ENCODE peak calls at places on chromosomes 7 and 10, in six cellular contexts. One of them, this sample, is unnamed.

GRCh38 chr7:699260-700170 is 27.0 kb upstream of the DNAAF5 start:
- DNase-seq in endothelial cell of umbilical vein: peak
- DNase-seq in SK-N-SH: no peak
- DNase-seq in GM12878: no peak
- DNase-seq in H1: no peak
- DNase-seq in HCT116: no peak
- DNase-seq in this sample: no peak

GRCh38 chr10:95837783-95838182 is 70.0 kb upstream of the CC2D2B start:
- DNase-seq in H1: no peak
- DNase-seq in HCT116: no peak
- DNase-seq in SK-N-SH: no peak
- DNase-seq in GM12878: peak
- DNase-seq in endothelial cell of umbilical vein: no peak
- DNase-seq in this sample: no peak

GRCh38 chr7:34130558-34131285 is 225.4 kb downstream of the BMPER start:
- DNase-seq in H1: no peak
- DNase-seq in endothelial cell of umbilical vein: no peak
- DNase-seq in GM12878: no peak
- DNase-seq in HCT116: no peak
- DNase-seq in SK-N-SH: no peak
- DNase-seq in this sample: no peak

GRCh38 chr7:34357068-34357467 is 300.9 kb upstream of the NPSR1 start:
- DNase-seq in GM12878: no peak
- DNase-seq in HCT116: no peak
- DNase-seq in endothelial cell of umbilical vein: no peak
- DNase-seq in H1: no peak
- DNase-seq in SK-N-SH: no peak
- DNase-seq in this sample: no peak

GRCh38 chr10:84665883-84666463 is 337.6 kb downstream of the CCSER2 start:
- DNase-seq in H1: peak
- DNase-seq in SK-N-SH: no peak
- DNase-seq in HCT116: peak
- DNase-seq in endothelial cell of umbilical vein: no peak
- DNase-seq in GM12878: no peak
- DNase-seq in this sample: no peak

GRCh38 chr10:118311505-118311904 is 30.6 kb downstream of the FAM204A start:
- DNase-seq in endothelial cell of umbilical vein: no peak
- DNase-seq in HCT116: no peak
- DNase-seq in SK-N-SH: peak
- DNase-seq in GM12878: no peak
- DNase-seq in H1: no peak
- DNase-seq in this sample: no peak

GRCh38 chr7:139407555-139407954 is 47.9 kb downstream of the LUC7L2 start:
- DNase-seq in GM12878: no peak
- DNase-seq in endothelial cell of umbilical vein: no peak
- DNase-seq in H1: no peak
- DNase-seq in HCT116: no peak
- DNase-seq in SK-N-SH: no peak
- DNase-seq in this sample: no peak

GRCh38 chr7:151796871-151797270 is 80.0 kb downstream of the PRKAG2 start:
- DNase-seq in H1: no peak
- DNase-seq in endothelial cell of umbilical vein: no peak
- DNase-seq in HCT116: no peak
- DNase-seq in SK-N-SH: no peak
- DNase-seq in GM12878: no peak
- DNase-seq in this sample: no peak

GRCh38 chr10:91006752-91007346 is 86.0 kb upstream of the ANKRD1 start:
- DNase-seq in H1: no peak
- DNase-seq in HCT116: no peak
- DNase-seq in GM12878: peak
- DNase-seq in endothelial cell of umbilical vein: no peak
- DNase-seq in SK-N-SH: no peak
- DNase-seq in this sample: no peak

GRCh38 chr10:116526219-116526618 is 19.5 kb upstream of the PNLIP start:
- DNase-seq in H1: no peak
- DNase-seq in SK-N-SH: no peak
- DNase-seq in endothelial cell of umbilical vein: no peak
- DNase-seq in GM12878: no peak
- DNase-seq in HCT116: no peak
- DNase-seq in this sample: no peak

GRCh38 chr7:131231381-131232220 is 96.1 kb upstream of the MKLN1 start:
- DNase-seq in endothelial cell of umbilical vein: no peak
- DNase-seq in SK-N-SH: no peak
- DNase-seq in GM12878: peak
- DNase-seq in HCT116: no peak
- DNase-seq in H1: no peak
- DNase-seq in this sample: peak

GRCh38 chr7:159306012-159306411 is 161.3 kb upstream of the VIPR2 start:
- DNase-seq in SK-N-SH: no peak
- DNase-seq in GM12878: no peak
- DNase-seq in H1: no peak
- DNase-seq in HCT116: no peak
- DNase-seq in endothelial cell of umbilical vein: no peak
- DNase-seq in this sample: no peak

GRCh38 chr7:1015631-1016121 is 28.7 kb upstream of the GPR146 start:
- DNase-seq in GM12878: no peak
- DNase-seq in H1: no peak
- DNase-seq in endothelial cell of umbilical vein: no peak
- DNase-seq in HCT116: no peak
- DNase-seq in SK-N-SH: no peak
- DNase-seq in this sample: no peak

GRCh38 chr7:121369462-121369861 is 26.6 kb downstream of the FAM3C start:
- DNase-seq in GM12878: peak
- DNase-seq in endothelial cell of umbilical vein: peak
- DNase-seq in H1: no peak
- DNase-seq in HCT116: no peak
- DNase-seq in SK-N-SH: no peak
- DNase-seq in this sample: no peak

GRCh38 chr10:120480065-120480600 is 23.1 kb downstream of the PLPP4 start:
- DNase-seq in SK-N-SH: peak
- DNase-seq in endothelial cell of umbilical vein: no peak
- DNase-seq in H1: no peak
- DNase-seq in GM12878: no peak
- DNase-seq in HCT116: no peak
- DNase-seq in this sample: no peak

GRCh38 chr10:95506056-95506737 is 55.0 kb downstream of the SORBS1 start:
- DNase-seq in HCT116: no peak
- DNase-seq in SK-N-SH: no peak
- DNase-seq in GM12878: no peak
- DNase-seq in endothelial cell of umbilical vein: peak
- DNase-seq in H1: no peak
- DNase-seq in this sample: no peak

GRCh38 chr10:21926949-21927348 is 76.6 kb downstream of the DNAJC1 start:
- DNase-seq in endothelial cell of umbilical vein: peak
- DNase-seq in GM12878: no peak
- DNase-seq in H1: no peak
- DNase-seq in SK-N-SH: no peak
- DNase-seq in HCT116: no peak
- DNase-seq in this sample: peak

GRCh38 chr7:50795831-50796230 is 13.1 kb upstream of the GRB10 start:
- DNase-seq in endothelial cell of umbilical vein: no peak
- DNase-seq in H1: no peak
- DNase-seq in SK-N-SH: no peak
- DNase-seq in GM12878: no peak
- DNase-seq in HCT116: no peak
- DNase-seq in this sample: no peak

GRCh38 chr7:120733143-120733542 is 124.8 kb downstream of the TSPAN12 start:
- DNase-seq in HCT116: peak
- DNase-seq in GM12878: no peak
- DNase-seq in SK-N-SH: no peak
- DNase-seq in endothelial cell of umbilical vein: peak
- DNase-seq in H1: no peak
- DNase-seq in this sample: no peak

GRCh38 chr7:23334482-23335056 is 35.4 kb downstream of the MALSU1 start:
- DNase-seq in GM12878: no peak
- DNase-seq in HCT116: peak
- DNase-seq in endothelial cell of umbilical vein: peak
- DNase-seq in SK-N-SH: no peak
- DNase-seq in H1: no peak
- DNase-seq in this sample: no peak

GRCh38 chr10:116274141-116274861 is 1.3 kb upstream of the GFRA1 start:
- DNase-seq in SK-N-SH: peak
- DNase-seq in H1: no peak
- DNase-seq in endothelial cell of umbilical vein: no peak
- DNase-seq in HCT116: no peak
- DNase-seq in GM12878: no peak
- DNase-seq in this sample: no peak

GRCh38 chr7:105133986-105134655 is 120.1 kb downstream of the KMT2E start:
- DNase-seq in GM12878: no peak
- DNase-seq in endothelial cell of umbilical vein: peak
- DNase-seq in SK-N-SH: no peak
- DNase-seq in HCT116: no peak
- DNase-seq in H1: no peak
- DNase-seq in this sample: no peak

GRCh38 chr7:105132335-105132734 is 118.3 kb downstream of the KMT2E start:
- DNase-seq in H1: no peak
- DNase-seq in HCT116: no peak
- DNase-seq in endothelial cell of umbilical vein: no peak
- DNase-seq in GM12878: no peak
- DNase-seq in SK-N-SH: no peak
- DNase-seq in this sample: no peak

GRCh38 chr7:105132835-105133234 is 118.8 kb downstream of the KMT2E start:
- DNase-seq in HCT116: no peak
- DNase-seq in H1: no peak
- DNase-seq in endothelial cell of umbilical vein: no peak
- DNase-seq in SK-N-SH: no peak
- DNase-seq in GM12878: no peak
- DNase-seq in this sample: no peak

GRCh38 chr7:105131890-105132289 is 117.9 kb downstream of the KMT2E start:
- DNase-seq in SK-N-SH: no peak
- DNase-seq in HCT116: no peak
- DNase-seq in GM12878: no peak
- DNase-seq in endothelial cell of umbilical vein: no peak
- DNase-seq in H1: no peak
- DNase-seq in this sample: no peak

GRCh38 chr7:105133358-105133757 is 119.4 kb downstream of the KMT2E start:
- DNase-seq in H1: no peak
- DNase-seq in SK-N-SH: no peak
- DNase-seq in HCT116: no peak
- DNase-seq in GM12878: no peak
- DNase-seq in endothelial cell of umbilical vein: no peak
- DNase-seq in this sample: no peak
- TF ChIP-seq POLR2AphosphoS5 in H1: no peak
- TF ChIP-seq POLR2AphosphoS5 in SK-N-SH: no peak
- TF ChIP-seq POLR2AphosphoS5 in HCT116: no peak
- TF ChIP-seq POLR2AphosphoS5 in GM12878: no peak
- TF ChIP-seq POLR2AphosphoS5 in endothelial cell of umbilical vein: no peak
- TF ChIP-seq POLR2AphosphoS5 in this sample: no peak

GRCh38 chr10:124744688-124745055 is 494 bp upstream of the FAM53B start:
- DNase-seq in HCT116: peak
- DNase-seq in SK-N-SH: no peak
- DNase-seq in H1: no peak
- DNase-seq in endothelial cell of umbilical vein: peak
- DNase-seq in GM12878: no peak
- DNase-seq in this sample: no peak

GRCh38 chr10:124744047-124744687 is at the start of gene FAM53B:
- DNase-seq in HCT116: peak
- DNase-seq in endothelial cell of umbilical vein: peak
- DNase-seq in GM12878: no peak
- DNase-seq in SK-N-SH: peak
- DNase-seq in H1: no peak
- DNase-seq in this sample: no peak

GRCh38 chr10:124746992-124747391 is 2.8 kb upstream of the FAM53B start:
- DNase-seq in HCT116: no peak
- DNase-seq in SK-N-SH: no peak
- DNase-seq in H1: no peak
- DNase-seq in GM12878: no peak
- DNase-seq in endothelial cell of umbilical vein: no peak
- DNase-seq in this sample: no peak

GRCh38 chr10:124745678-124746077 is 1.5 kb upstream of the FAM53B start:
- DNase-seq in HCT116: peak
- DNase-seq in GM12878: no peak
- DNase-seq in endothelial cell of umbilical vein: peak
- DNase-seq in H1: no peak
- DNase-seq in SK-N-SH: peak
- DNase-seq in this sample: no peak

DNA sequence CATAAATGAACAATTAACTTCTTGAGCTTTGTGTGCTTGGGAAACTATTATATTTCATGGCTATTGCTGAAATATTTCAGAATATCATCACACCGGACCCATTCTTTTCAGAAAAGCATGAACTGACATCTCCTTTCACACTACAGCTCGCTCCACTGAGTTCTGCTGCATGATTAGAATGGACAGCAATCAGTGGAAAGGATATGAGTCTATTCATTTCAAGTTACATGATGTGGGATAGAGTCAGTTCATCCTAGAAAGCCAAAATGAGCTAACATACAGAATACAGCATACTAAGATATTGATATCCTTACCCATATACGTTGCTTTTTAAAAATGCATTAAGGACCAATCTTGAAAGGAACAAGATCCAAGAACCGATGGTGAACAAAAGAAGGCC is 1.1 kb upstream of the FAM53B start:
- DNase-seq in GM12878: no peak
- DNase-seq in SK-N-SH: no peak
- DNase-seq in H1: no peak
- DNase-seq in endothelial cell of umbilical vein: no peak
- DNase-seq in HCT116: no peak
- DNase-seq in this sample: no peak
- H3K9ac ChIP-seq in GM12878: no peak
- H3K9ac ChIP-seq in SK-N-SH: peak
- H3K9ac ChIP-seq in H1: no peak
- H3K9ac ChIP-seq in endothelial cell of umbilical vein: peak
- H3K9ac ChIP-seq in HCT116: no peak
- H3K9ac ChIP-seq in this sample: no peak

GRCh38 chr7:39434012-39434411 is 132.2 kb upstream of the YAE1 start:
- DNase-seq in SK-N-SH: no peak
- DNase-seq in endothelial cell of umbilical vein: no peak
- DNase-seq in HCT116: no peak
- DNase-seq in GM12878: no peak
- DNase-seq in H1: no peak
- DNase-seq in this sample: no peak
- TF ChIP-seq POLR2AphosphoS5 in SK-N-SH: no peak
- TF ChIP-seq POLR2AphosphoS5 in endothelial cell of umbilical vein: no peak
- TF ChIP-seq POLR2AphosphoS5 in HCT116: no peak
- TF ChIP-seq POLR2AphosphoS5 in GM12878: no peak
- TF ChIP-seq POLR2AphosphoS5 in H1: no peak
- TF ChIP-seq POLR2AphosphoS5 in this sample: no peak

GRCh38 chr7:39624935-39625694 is 1.7 kb downstream of the RALA start:
- DNase-seq in SK-N-SH: no peak
- DNase-seq in endothelial cell of umbilical vein: peak
- DNase-seq in H1: no peak
- DNase-seq in HCT116: no peak
- DNase-seq in GM12878: no peak
- DNase-seq in this sample: no peak
- H3K9ac ChIP-seq in SK-N-SH: peak
- H3K9ac ChIP-seq in endothelial cell of umbilical vein: peak
- H3K9ac ChIP-seq in H1: no peak
- H3K9ac ChIP-seq in HCT116: peak
- H3K9ac ChIP-seq in GM12878: peak
- H3K9ac ChIP-seq in this sample: peak

GRCh38 chr7:27389508-27389907 is 146.9 kb downstream of the EVX1 start:
- DNase-seq in GM12878: no peak
- DNase-seq in SK-N-SH: no peak
- DNase-seq in endothelial cell of umbilical vein: no peak
- DNase-seq in H1: no peak
- DNase-seq in HCT116: no peak
- DNase-seq in this sample: no peak
- TF ChIP-seq POLR2AphosphoS5 in GM12878: no peak
- TF ChIP-seq POLR2AphosphoS5 in SK-N-SH: no peak
- TF ChIP-seq POLR2AphosphoS5 in endothelial cell of umbilical vein: no peak
- TF ChIP-seq POLR2AphosphoS5 in H1: no peak
- TF ChIP-seq POLR2AphosphoS5 in HCT116: no peak
- TF ChIP-seq POLR2AphosphoS5 in this sample: no peak

This sample was measured in SK-N-MC.